ENCODE peak calls at places on chromosomes 1 and 21, in nine cellular contexts. One of them, this sample, is unnamed.

GRCh38 chr21:41612674-41613250 is 104.8 kb upstream of the TMPRSS2 start:
- DNase-seq in BJ: peak
- DNase-seq in A549: peak
- DNase-seq in IMR-90: peak
- DNase-seq in OCI-LY7: peak
- DNase-seq in epithelial cell of esophagus: peak
- DNase-seq in progenitor cell of endocrine pancreas: peak
- DNase-seq in A673: peak
- DNase-seq in uterus: peak
- DNase-seq in this sample: peak

GRCh38 chr1:154902920-154903566 is 33.0 kb upstream of the KCNN3 start:
- DNase-seq in BJ: no peak
- DNase-seq in A549: no peak
- DNase-seq in IMR-90: no peak
- DNase-seq in OCI-LY7: no peak
- DNase-seq in epithelial cell of esophagus: no peak
- DNase-seq in progenitor cell of endocrine pancreas: no peak
- DNase-seq in A673: no peak
- DNase-seq in uterus: no peak
- DNase-seq in this sample: no peak

GRCh38 chr1:227917081-227917950 is 30.4 kb downstream of the WNT9A start:
- DNase-seq in BJ: no peak
- DNase-seq in A549: no peak
- DNase-seq in IMR-90: no peak
- DNase-seq in OCI-LY7: no peak
- DNase-seq in epithelial cell of esophagus: no peak
- DNase-seq in progenitor cell of endocrine pancreas: no peak
- DNase-seq in A673: no peak
- DNase-seq in uterus: no peak
- DNase-seq in this sample: no peak

GRCh38 chr1:116763787-116764465 is 9.7 kb downstream of the CD2 start:
- DNase-seq in BJ: no peak
- DNase-seq in A549: peak
- DNase-seq in IMR-90: no peak
- DNase-seq in OCI-LY7: peak
- DNase-seq in epithelial cell of esophagus: peak
- DNase-seq in progenitor cell of endocrine pancreas: no peak
- DNase-seq in A673: peak
- DNase-seq in uterus: no peak
- DNase-seq in this sample: peak

GRCh38 chr1:19463204-19463803 is 22.0 kb downstream of the CAPZB start:
- DNase-seq in BJ: no peak
- DNase-seq in A549: no peak
- DNase-seq in IMR-90: no peak
- DNase-seq in OCI-LY7: peak
- DNase-seq in epithelial cell of esophagus: no peak
- DNase-seq in progenitor cell of endocrine pancreas: no peak
- DNase-seq in A673: no peak
- DNase-seq in uterus: no peak
- DNase-seq in this sample: no peak

GRCh38 chr1:64292399-64292798 is 89.0 kb downstream of the UBE2U start:
- DNase-seq in BJ: no peak
- DNase-seq in A549: no peak
- DNase-seq in IMR-90: no peak
- DNase-seq in OCI-LY7: no peak
- DNase-seq in epithelial cell of esophagus: peak
- DNase-seq in progenitor cell of endocrine pancreas: no peak
- DNase-seq in A673: no peak
- DNase-seq in uterus: no peak
- DNase-seq in this sample: no peak

GRCh38 chr1:95742591-95743089 is 508.6 kb downstream of the RWDD3 start:
- DNase-seq in BJ: no peak
- DNase-seq in A549: no peak
- DNase-seq in IMR-90: peak
- DNase-seq in OCI-LY7: no peak
- DNase-seq in epithelial cell of esophagus: peak
- DNase-seq in progenitor cell of endocrine pancreas: no peak
- DNase-seq in A673: peak
- DNase-seq in uterus: no peak
- DNase-seq in this sample: no peak

GRCh38 chr1:153945795-153946621 is 510 bp downstream of the DENND4B start:
- DNase-seq in BJ: no peak
- DNase-seq in A549: peak
- DNase-seq in IMR-90: peak
- DNase-seq in OCI-LY7: peak
- DNase-seq in epithelial cell of esophagus: peak
- DNase-seq in progenitor cell of endocrine pancreas: peak
- DNase-seq in A673: peak
- DNase-seq in uterus: peak
- DNase-seq in this sample: peak

GRCh38 chr21:37753122-37753599 is 163.1 kb downstream of the KCNJ6 start:
- DNase-seq in BJ: no peak
- DNase-seq in A549: no peak
- DNase-seq in IMR-90: no peak
- DNase-seq in OCI-LY7: no peak
- DNase-seq in epithelial cell of esophagus: no peak
- DNase-seq in progenitor cell of endocrine pancreas: no peak
- DNase-seq in A673: no peak
- DNase-seq in uterus: no peak
- DNase-seq in this sample: no peak

GRCh38 chr1:203776636-203777035 is 11.7 kb downstream of the LAX1 start:
- DNase-seq in BJ: no peak
- DNase-seq in A549: no peak
- DNase-seq in IMR-90: no peak
- DNase-seq in OCI-LY7: peak
- DNase-seq in epithelial cell of esophagus: peak
- DNase-seq in progenitor cell of endocrine pancreas: no peak
- DNase-seq in A673: no peak
- DNase-seq in uterus: no peak
- DNase-seq in this sample: no peak
- TF ChIP-seq CTCF in BJ: no peak
- TF ChIP-seq CTCF in A549: peak
- TF ChIP-seq CTCF in IMR-90: no peak
- TF ChIP-seq CTCF in OCI-LY7: peak
- TF ChIP-seq CTCF in epithelial cell of esophagus: peak
- TF ChIP-seq CTCF in progenitor cell of endocrine pancreas: no peak
- TF ChIP-seq CTCF in A673: peak
- TF ChIP-seq CTCF in uterus: no peak
- TF ChIP-seq CTCF in this sample: no peak

GRCh38 chr1:9544926-9545325 is 5.7 kb downstream of the SLC25A33 start:
- DNase-seq in BJ: no peak
- DNase-seq in A549: no peak
- DNase-seq in IMR-90: no peak
- DNase-seq in OCI-LY7: no peak
- DNase-seq in epithelial cell of esophagus: no peak
- DNase-seq in progenitor cell of endocrine pancreas: no peak
- DNase-seq in A673: no peak
- DNase-seq in uterus: no peak
- DNase-seq in this sample: no peak

GRCh38 chr1:9538669-9539164 is 548 bp upstream of the SLC25A33 start:
- DNase-seq in BJ: no peak
- DNase-seq in A549: no peak
- DNase-seq in IMR-90: no peak
- DNase-seq in OCI-LY7: no peak
- DNase-seq in epithelial cell of esophagus: no peak
- DNase-seq in progenitor cell of endocrine pancreas: no peak
- DNase-seq in A673: no peak
- DNase-seq in uterus: peak
- DNase-seq in this sample: peak

GRCh38 chr1:9539165-9539828 is at the start of gene SLC25A33:
- DNase-seq in BJ: peak
- DNase-seq in A549: peak
- DNase-seq in IMR-90: peak
- DNase-seq in OCI-LY7: peak
- DNase-seq in epithelial cell of esophagus: peak
- DNase-seq in progenitor cell of endocrine pancreas: peak
- DNase-seq in A673: peak
- DNase-seq in uterus: peak
- DNase-seq in this sample: peak

GRCh38 chr1:9539829-9540550 is 725 bp downstream of the SLC25A33 start:
- DNase-seq in BJ: no peak
- DNase-seq in A549: peak
- DNase-seq in IMR-90: peak
- DNase-seq in OCI-LY7: peak
- DNase-seq in epithelial cell of esophagus: peak
- DNase-seq in progenitor cell of endocrine pancreas: peak
- DNase-seq in A673: peak
- DNase-seq in uterus: peak
- DNase-seq in this sample: peak

GRCh38 chr1:9542425-9542824 is 3.2 kb downstream of the SLC25A33 start:
- DNase-seq in BJ: no peak
- DNase-seq in A549: no peak
- DNase-seq in IMR-90: peak
- DNase-seq in OCI-LY7: no peak
- DNase-seq in epithelial cell of esophagus: peak
- DNase-seq in progenitor cell of endocrine pancreas: no peak
- DNase-seq in A673: peak
- DNase-seq in uterus: peak
- DNase-seq in this sample: no peak
- TF ChIP-seq CTCF in BJ: no peak
- TF ChIP-seq CTCF in A549: no peak
- TF ChIP-seq CTCF in IMR-90: no peak
- TF ChIP-seq CTCF in OCI-LY7: no peak
- TF ChIP-seq CTCF in epithelial cell of esophagus: no peak
- TF ChIP-seq CTCF in progenitor cell of endocrine pancreas: no peak
- TF ChIP-seq CTCF in A673: no peak
- TF ChIP-seq CTCF in uterus: no peak
- TF ChIP-seq CTCF in this sample: no peak

GRCh38 chr1:41500781-41501518 is 16.5 kb upstream of the EDN2 start:
- DNase-seq in BJ: no peak
- DNase-seq in A549: no peak
- DNase-seq in IMR-90: no peak
- DNase-seq in OCI-LY7: no peak
- DNase-seq in epithelial cell of esophagus: no peak
- DNase-seq in progenitor cell of endocrine pancreas: no peak
- DNase-seq in A673: no peak
- DNase-seq in uterus: no peak
- DNase-seq in this sample: no peak
- TF ChIP-seq CTCF in BJ: no peak
- TF ChIP-seq CTCF in A549: no peak
- TF ChIP-seq CTCF in IMR-90: no peak
- TF ChIP-seq CTCF in OCI-LY7: no peak
- TF ChIP-seq CTCF in epithelial cell of esophagus: no peak
- TF ChIP-seq CTCF in progenitor cell of endocrine pancreas: no peak
- TF ChIP-seq CTCF in A673: no peak
- TF ChIP-seq CTCF in uterus: no peak
- TF ChIP-seq CTCF in this sample: no peak

GRCh38 chr1:164759945-164760584 is 201.1 kb downstream of the PBX1 start:
- DNase-seq in BJ: no peak
- DNase-seq in A549: no peak
- DNase-seq in IMR-90: no peak
- DNase-seq in OCI-LY7: no peak
- DNase-seq in epithelial cell of esophagus: no peak
- DNase-seq in progenitor cell of endocrine pancreas: no peak
- DNase-seq in A673: no peak
- DNase-seq in uterus: no peak
- DNase-seq in this sample: no peak

GRCh38 chr1:164759144-164759920 is 200.3 kb downstream of the PBX1 start:
- DNase-seq in BJ: no peak
- DNase-seq in A549: no peak
- DNase-seq in IMR-90: no peak
- DNase-seq in OCI-LY7: no peak
- DNase-seq in epithelial cell of esophagus: no peak
- DNase-seq in progenitor cell of endocrine pancreas: no peak
- DNase-seq in A673: no peak
- DNase-seq in uterus: no peak
- DNase-seq in this sample: no peak

GRCh38 chr1:164755674-164756073 is 196.7 kb downstream of the PBX1 start:
- DNase-seq in BJ: no peak
- DNase-seq in A549: no peak
- DNase-seq in IMR-90: no peak
- DNase-seq in OCI-LY7: no peak
- DNase-seq in epithelial cell of esophagus: no peak
- DNase-seq in progenitor cell of endocrine pancreas: no peak
- DNase-seq in A673: peak
- DNase-seq in uterus: no peak
- DNase-seq in this sample: no peak

GRCh38 chr1:164756741-164757140 is 197.8 kb downstream of the PBX1 start:
- DNase-seq in BJ: no peak
- DNase-seq in A549: no peak
- DNase-seq in IMR-90: peak
- DNase-seq in OCI-LY7: no peak
- DNase-seq in epithelial cell of esophagus: no peak
- DNase-seq in progenitor cell of endocrine pancreas: no peak
- DNase-seq in A673: no peak
- DNase-seq in uterus: no peak
- DNase-seq in this sample: no peak

DNA sequence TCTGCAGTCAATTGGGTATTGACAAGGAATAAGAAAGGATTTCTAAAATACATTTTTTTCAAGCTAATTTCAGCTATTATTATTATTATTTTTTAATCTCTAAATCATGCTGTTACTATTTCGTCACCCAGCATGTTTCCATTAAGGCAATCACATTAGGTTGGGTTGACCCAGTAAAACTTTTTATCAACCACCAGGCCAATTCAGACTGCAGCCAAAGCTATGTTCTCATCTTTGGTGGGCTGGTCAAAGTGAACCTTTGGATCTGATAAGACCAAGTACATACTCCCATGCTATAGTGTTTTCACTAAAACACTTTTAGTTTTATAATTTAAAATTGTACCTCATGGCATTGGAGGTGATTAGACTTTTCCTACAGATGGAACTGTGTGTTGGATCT is 198.6 kb downstream of the PBX1 start:
- DNase-seq in BJ: no peak
- DNase-seq in A549: no peak
- DNase-seq in IMR-90: no peak
- DNase-seq in OCI-LY7: no peak
- DNase-seq in epithelial cell of esophagus: no peak
- DNase-seq in progenitor cell of endocrine pancreas: no peak
- DNase-seq in A673: no peak
- DNase-seq in uterus: no peak
- DNase-seq in this sample: no peak
- TF ChIP-seq CTCF in BJ: no peak
- TF ChIP-seq CTCF in A549: no peak
- TF ChIP-seq CTCF in IMR-90: no peak
- TF ChIP-seq CTCF in OCI-LY7: no peak
- TF ChIP-seq CTCF in epithelial cell of esophagus: no peak
- TF ChIP-seq CTCF in progenitor cell of endocrine pancreas: no peak
- TF ChIP-seq CTCF in A673: no peak
- TF ChIP-seq CTCF in uterus: no peak
- TF ChIP-seq CTCF in this sample: no peak

DNA sequence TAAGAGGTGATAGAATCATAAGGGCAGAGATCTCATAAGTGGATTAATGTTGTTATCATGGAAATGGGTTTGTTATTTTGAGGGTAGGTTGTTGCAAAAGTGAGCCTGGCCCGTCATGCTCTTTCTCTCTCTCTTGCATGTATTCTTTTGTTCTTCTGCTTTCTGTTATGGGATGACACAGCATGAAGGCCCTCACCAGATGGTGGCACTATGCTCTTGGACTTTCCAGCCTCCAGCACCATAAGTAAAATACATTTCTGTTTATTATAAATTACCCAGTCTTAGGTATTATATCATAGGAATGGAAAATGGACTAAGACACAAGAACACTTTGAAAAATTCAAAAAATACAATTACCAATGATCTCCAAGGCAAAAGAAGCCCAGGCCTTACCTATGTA is 676.1 kb downstream of the PTPRU start:
- DNase-seq in BJ: no peak
- DNase-seq in A549: no peak
- DNase-seq in IMR-90: peak
- DNase-seq in OCI-LY7: no peak
- DNase-seq in epithelial cell of esophagus: peak
- DNase-seq in progenitor cell of endocrine pancreas: no peak
- DNase-seq in A673: peak
- DNase-seq in uterus: no peak
- DNase-seq in this sample: no peak
- TF ChIP-seq CTCF in BJ: peak
- TF ChIP-seq CTCF in A549: peak
- TF ChIP-seq CTCF in IMR-90: peak
- TF ChIP-seq CTCF in OCI-LY7: peak
- TF ChIP-seq CTCF in epithelial cell of esophagus: no peak
- TF ChIP-seq CTCF in progenitor cell of endocrine pancreas: peak
- TF ChIP-seq CTCF in A673: peak
- TF ChIP-seq CTCF in uterus: no peak
- TF ChIP-seq CTCF in this sample: no peak

This sample was measured in nephron progenitor cell.